ENCODE peak calls at places on chromosomes 11 and 22, in four cellular contexts. Y, A, U and M are unnamed samples.

GRCh38 chr11:130442728-130443127 is 5.7 kb upstream of the ADAMTS15 start:
- DNase-seq in U (no peak), Y (no peak), A (no peak), M (no peak)

GRCh38 chr11:78417175-78417887 is at the start of gene GAB2:
- DNase-seq in Y (no peak), U (peak), A (no peak), M (no peak)

GRCh38 chr11:100445231-100445735 is 241.8 kb upstream of the ARHGAP42 start:
- DNase-seq in Y (no peak), U (no peak), A (no peak), M (peak)

GRCh38 chr11:28461338-28461737 is 353.1 kb downstream of the METTL15 start:
- DNase-seq in U (no peak), A (no peak), Y (no peak), M (no peak)

GRCh38 chr11:65553301-65554001 is 4.7 kb downstream of the LTBP3 start:
- DNase-seq in Y (no peak), A (peak), U (peak), M (no peak)

GRCh38 chr11:89184021-89184420 is 6.3 kb downstream of the TYR start:
- DNase-seq in A (no peak), Y (no peak), U (no peak), M (no peak)

GRCh38 chr22:33350391-33350955 is 292.3 kb upstream of the SYN3 start:
- DNase-seq in U (no peak), A (no peak), Y (no peak), M (peak)

GRCh38 chr11:83545494-83545893 is 259.3 kb upstream of the CCDC90B start:
- DNase-seq in Y (no peak), A (no peak), U (no peak), M (no peak)

GRCh38 chr11:70334351-70334995 is 63.9 kb upstream of the CTTN start:
- DNase-seq in A (no peak), Y (no peak), U (no peak), M (peak)

GRCh38 chr22:32661296-32661695 is 140.2 kb upstream of the TIMP3 start:
- DNase-seq in U (no peak), A (no peak), Y (no peak), M (peak)

GRCh38 chr11:128316541-128317206 is 270.7 kb downstream of the ETS1 start:
- DNase-seq in Y (no peak), A (no peak), U (no peak), M (no peak)

GRCh38 chr22:17379939-17380710 is 10.9 kb downstream of the CECR2 start:
- DNase-seq in A (no peak), Y (no peak), U (no peak), M (no peak)

GRCh38 chr11:124717421-124717785 is 22.3 kb upstream of the NRGN start:
- DNase-seq in U (no peak), Y (no peak), A (no peak), M (no peak)

GRCh38 chr11:65316311-65316978 is 1.8 kb downstream of the CDC42EP2 start:
- DNase-seq in Y (no peak), U (no peak), A (no peak), M (no peak)